ENCODE peak calls at places on chromosome 4, in five cellular contexts. W is NCI-H1092 treated with DMSO at 0.1 percent for 48 hours; O is stimulated activated CD8-positive, alpha-beta memory T cell treated with anti-CD3 and anti-CD28 coated beads, Interleukin-2, amount 100 ng/mL, for 1 hour; J is right atrium auricular region; A is stimulated activated CD4-positive, alpha-beta T cell treated with anti-CD3 and anti-CD28 coated beads, TNF-alpha, amount 100 ng/mL, for 48 hours. D is an unnamed sample.

GRCh38 chr4:4574792-4575191 is 32.9 kb upstream of the STX18 start:
- DNase-seq in A (no peak), J (peak), W (no peak), O (no peak), D (peak)

GRCh38 chr4:87985097-87985886 is 9.8 kb downstream of the SPP1 start:
- DNase-seq in A (no peak), W (peak), J (no peak), O (no peak), D (peak)

GRCh38 chr4:2057382-2058065 is 1.6 kb upstream of the NAT8L start:
- DNase-seq in O (no peak), A (no peak), W (no peak), J (no peak), D (no peak)

GRCh38 chr4:26248647-26249046 is 72.2 kb upstream of the RBPJ start:
- DNase-seq in A (no peak), J (no peak), W (peak), O (no peak), D (no peak)

GRCh38 chr4:121252224-121252806 is 88.2 kb upstream of the TNIP3 start:
- DNase-seq in A (peak), J (peak), W (peak), O (peak), D (peak)

GRCh38 chr4:156298230-156298629 is 344.6 kb upstream of the CTSO start:
- DNase-seq in J (no peak), A (no peak), O (no peak), W (peak), D (peak)

GRCh38 chr4:40750461-40751258 is 905 bp downstream of the NSUN7 start:
- DNase-seq in A (no peak), O (no peak), J (no peak), W (no peak), D (no peak)

GRCh38 chr4:140637836-140638235 is 69.1 kb upstream of the UCP1 start:
- DNase-seq in J (no peak), A (no peak), W (peak), O (no peak), D (no peak)

GRCh38 chr4:153518637-153519384 is 52.7 kb downstream of the TMEM131L start:
- DNase-seq in W (no peak), O (no peak), A (no peak), J (no peak), D (no peak)

GRCh38 chr4:180814875-180815417 is 1428.3 kb upstream of the TENM3 start:
- DNase-seq in O (no peak), J (no peak), A (no peak), W (no peak), D (no peak)

GRCh38 chr4:70251945-70252277 is 9.5 kb downstream of the CSN3 start:
- DNase-seq in J (no peak), A (no peak), O (no peak), W (no peak), D (no peak)

GRCh38 chr4:6509587-6509986 is 37.2 kb upstream of the PPP2R2C start:
- DNase-seq in J (peak), O (no peak), W (no peak), A (no peak), D (peak)

GRCh38 chr4:66571145-66571544 is 900.9 kb upstream of the EPHA5 start:
- DNase-seq in O (no peak), W (no peak), A (no peak), J (no peak), D (no peak)